ENCODE peak calls at places on chromosomes 7 and 10, in five cellular contexts. A, E, G, V and F are unnamed samples.

GRCh38 chr7:134755422-134756022 is 23.9 kb upstream of the CALD1 start:
- DNase-seq in V (peak; percentile 8), G (no peak), E (no peak), A (no peak), F (no peak)

GRCh38 chr10:93074597-93075368 is 1.1 kb downstream of the CYP26A1 start:
- DNase-seq in G (no peak), A (no peak), E (no peak), V (no peak), F (peak; percentile 58)

GRCh38 chr7:81150951-81151361 is 232.1 kb upstream of the SEMA3C start:
- DNase-seq in E (peak; percentile 49), A (no peak), V (no peak), G (no peak), F (no peak)

GRCh38 chr10:5305374-5305773 is 59.4 kb upstream of the UCN3 start:
- DNase-seq in G (no peak), V (no peak), A (no peak), E (no peak), F (no peak)

GRCh38 chr7:107989618-107990373 is 13.2 kb downstream of the LAMB1 start:
- DNase-seq in G (no peak), A (no peak), E (no peak), V (no peak), F (no peak)

GRCh38 chr7:39560398-39560797 is 5.8 kb upstream of the YAE1 start:
- DNase-seq in V (no peak), A (no peak), G (no peak), E (no peak), F (no peak)

GRCh38 chr10:97497572-97498075 is 598 bp downstream of the MMS19 start:
- DNase-seq in G (peak; percentile 43), V (peak; percentile 60), A (peak; percentile 88), E (peak; percentile 35), F (peak; percentile 72)

GRCh38 chr10:82980321-82980720 is 1105.3 kb downstream of the NRG3 start:
- DNase-seq in E (no peak), V (no peak), A (no peak), G (no peak), F (no peak)

GRCh38 chr7:35004531-35005096 is 32.7 kb downstream of the DPY19L1 start:
- DNase-seq in G (no peak), A (no peak), E (no peak), V (no peak), F (no peak)

GRCh38 chr10:72340911-72341310 is 13.8 kb downstream of the DNAJB12 start:
- DNase-seq in G (no peak), E (no peak), A (no peak), V (no peak), F (no peak)

GRCh38 chr10:25704622-25705021 is 229.4 kb upstream of the MYO3A start:
- DNase-seq in G (no peak), V (no peak), E (no peak), A (no peak), F (no peak)

GRCh38 chr7:84674236-84674913 is 479.8 kb upstream of the SEMA3A start:
- DNase-seq in E (no peak), V (no peak), A (no peak), G (no peak), F (no peak)

GRCh38 chr7:108407674-108408073 is 48.6 kb downstream of the NRCAM start:
- DNase-seq in A (no peak), E (no peak), V (no peak), G (no peak), F (no peak)

GRCh38 chr10:19966751-19967150 is 150.5 kb downstream of the PLXDC2 start:
- DNase-seq in E (no peak), V (no peak), G (no peak), A (no peak), F (peak; percentile 59)

GRCh38 chr10:48461623-48462481 is 143.0 kb downstream of the ARHGAP22 start:
- DNase-seq in A (peak; percentile 12), G (no peak), V (no peak), E (no peak), F (no peak)

GRCh38 chr7:135169141-135169935 is 1.2 kb downstream of the CYREN start:
- DNase-seq in G (peak; percentile 47), V (peak; percentile 48), A (peak; percentile 50), E (no peak), F (peak; percentile 86)

GRCh38 chr10:43304687-43305333 is 37.9 kb upstream of the RASGEF1A start:
- DNase-seq in E (peak; percentile 16), A (peak; percentile 80), V (peak; percentile 47), G (peak; percentile 47), F (peak; percentile 77)

GRCh38 chr7:131606346-131607290 is 50.2 kb upstream of the PODXL start:
- DNase-seq in E (no peak), V (no peak), G (peak; percentile 8), A (no peak), F (peak; percentile 54)

GRCh38 chr10:32308027-32308603 is 38.8 kb downstream of the EPC1 start:
- DNase-seq in A (no peak), E (no peak), V (no peak), G (peak; percentile 8), F (no peak)

GRCh38 chr7:99910976-99911375 is 8.4 kb downstream of the TRIM4 start:
- DNase-seq in G (no peak), V (no peak), E (no peak), A (no peak), F (no peak)

GRCh38 chr10:93548376-93549071 is 17.9 kb upstream of the FFAR4 start:
- DNase-seq in E (no peak), A (no peak), G (no peak), V (no peak), F (no peak)

GRCh38 chr7:89607797-89608196 is 546.5 kb upstream of the STEAP1 start:
- DNase-seq in A (no peak), E (no peak), G (peak; percentile 10), V (no peak), F (no peak)

GRCh38 chr10:77011823-77012566 is 625.6 kb downstream of the KCNMA1 start:
- DNase-seq in E (no peak), A (no peak), G (no peak), V (no peak), F (no peak)

GRCh38 chr10:127563718-127564553 is 14.8 kb downstream of the NPS start:
- DNase-seq in E (no peak), V (no peak), G (no peak), A (peak; percentile 42), F (peak; percentile 42)

GRCh38 chr7:155441856-155442255 is 16.1 kb upstream of the EN2 start:
- DNase-seq in V (no peak), A (no peak), E (no peak), G (no peak), F (no peak)

GRCh38 chr10:128883126-128884060 is 583.6 kb upstream of the MGMT start:
- DNase-seq in A (no peak), G (no peak), E (no peak), V (no peak), F (no peak)

GRCh38 chr7:18893156-18893555 is 224.3 kb downstream of the TWIST1 start:
- DNase-seq in E (no peak), G (no peak), V (no peak), A (no peak), F (no peak)

GRCh38 chr10:86653987-86654386 is 360 bp upstream of the OPN4 start:
- DNase-seq in E (no peak), G (no peak), A (no peak), V (no peak), F (no peak)

GRCh38 chr10:35607475-35608316 is 2.6 kb downstream of the GJD4 start:
- DNase-seq in V (no peak), E (no peak), G (no peak), A (no peak), F (no peak)

GRCh38 chr7:106317971-106318370 is 33.2 kb upstream of the NAMPT start:
- DNase-seq in V (no peak), E (no peak), A (no peak), G (no peak), F (no peak)

GRCh38 chr7:46034056-46034768 is 113.1 kb upstream of the IGFBP3 start:
- DNase-seq in G (no peak), A (no peak), V (no peak), E (no peak), F (no peak)

GRCh38 chr10:52287853-52288252 is 26.2 kb upstream of the DKK1 start:
- DNase-seq in E (no peak), G (no peak), A (no peak), V (no peak), F (no peak)

GRCh38 chr10:1486841-1487240 is 250.5 kb downstream of the ADARB2 start:
- DNase-seq in A (no peak), V (no peak), G (no peak), E (no peak), F (no peak)

GRCh38 chr10:12396093-12396492 is 46.7 kb downstream of the CAMK1D start:
- DNase-seq in E (no peak), V (no peak), A (no peak), G (no peak), F (no peak)

GRCh38 chr10:15370212-15370740 is 813 bp downstream of the FAM171A1 start:
- DNase-seq in A (peak; percentile 38), V (peak; percentile 20), E (no peak), G (no peak), F (no peak)

GRCh38 chr10:69952069-69952800 is 100.4 kb upstream of the MACROH2A2 start:
- DNase-seq in E (no peak), A (no peak), G (no peak), V (no peak), F (no peak)

GRCh38 chr10:16712883-16713282 is 104.3 kb downstream of the RSU1 start:
- DNase-seq in G (no peak), E (no peak), A (no peak), V (no peak), F (no peak)

GRCh38 chr10:93865794-93866193 is 28.0 kb upstream of the SLC35G1 start:
- DNase-seq in V (no peak), G (no peak), A (no peak), E (no peak), F (no peak)

GRCh38 chr10:65571011-65571570 is 1354.7 kb upstream of the LRRTM3 start:
- DNase-seq in V (no peak), E (no peak), G (no peak), A (peak; percentile 26), F (peak; percentile 34)

GRCh38 chr7:29299986-29300609 is 105.5 kb downstream of the CHN2 start:
- DNase-seq in E (no peak), G (no peak), A (no peak), V (no peak), F (no peak)